ENCODE peak calls at places on chromosomes 11 and 22, in eight cellular contexts. T is heart right ventricle; F is spleen; Y is cardiac muscle cell; L is small intestine; O is fibroblast of lung; X is CD4-positive, CD25-positive, alpha-beta regulatory T cell; Q is A549. D is an unnamed sample.

GRCh38 chr11:94133752-94134151 is 5.1 kb downstream of the PANX1 start:
- DNase-seq in Q (no peak), L (no peak), Y (no peak), X (no peak), O (no peak), T (no peak), F (no peak), D (no peak)

GRCh38 chr22:40486962-40487602 is 116.7 kb downstream of the SGSM3 start:
- DNase-seq in Y (no peak), Q (no peak), T (no peak), L (no peak), F (no peak), O (no peak), X (no peak), D (no peak)

GRCh38 chr11:131253885-131254204 is 116.6 kb upstream of the NTM start:
- DNase-seq in F (no peak), Q (no peak), X (no peak), O (peak; percentile 27), T (no peak), L (no peak), Y (no peak), D (no peak)

GRCh38 chr11:106990322-106990721 is 28.0 kb downstream of the GUCY1A2 start:
- DNase-seq in F (peak; percentile 66), O (no peak), Y (no peak), L (no peak), X (no peak), Q (no peak), T (peak; percentile 45), D (no peak)

GRCh38 chr11:36253238-36253637 is 36.0 kb downstream of the COMMD9 start:
- DNase-seq in F (no peak), O (no peak), L (peak; percentile 1), X (no peak), Y (no peak), T (no peak), Q (no peak), D (no peak)

GRCh38 chr11:122375687-122376399 is 259.8 kb upstream of the BLID start:
- DNase-seq in F (no peak), Q (no peak), O (peak; percentile 74), T (no peak), L (no peak), X (no peak), Y (no peak), D (no peak)

GRCh38 chr11:129922674-129923073 is 27.3 kb upstream of the NFRKB start:
- DNase-seq in X (no peak), T (no peak), L (no peak), O (no peak), Y (no peak), Q (peak; percentile 6), F (no peak), D (no peak)

GRCh38 chr11:62664405-62665074 is 470 bp downstream of the C11orf98 start:
- DNase-seq in F (no peak), T (no peak), O (peak; percentile 67), L (peak; percentile 71), X (no peak), Q (no peak), Y (peak; percentile 75), D (peak; percentile 50)

GRCh38 chr22:44181912-44182590 is 1.3 kb downstream of the PARVG start:
- DNase-seq in X (no peak), L (no peak), F (peak; percentile 89), Q (no peak), Y (no peak), T (no peak), O (no peak), D (no peak)

GRCh38 chr22:17954200-17954859 is 70.0 kb downstream of the MICAL3 start:
- DNase-seq in Y (no peak), L (no peak), Q (no peak), T (no peak), F (no peak), X (no peak), O (no peak), D (peak; percentile 41)

GRCh38 chr11:67033661-67034166 is 10.8 kb downstream of the SYT12 start:
- DNase-seq in O (peak; percentile 99), X (no peak), L (no peak), Y (no peak), T (no peak), Q (no peak), F (no peak), D (no peak)

GRCh38 chr11:1198766-1199688 is 23.8 kb upstream of the MUC5B start:
- DNase-seq in L (no peak), O (no peak), T (no peak), F (peak; percentile 72), Q (no peak), X (no peak), Y (no peak), D (no peak)

GRCh38 chr11:69950120-69950519 is 128.0 kb upstream of the ANO1 start:
- DNase-seq in L (no peak), O (no peak), Q (peak; percentile 52), T (no peak), F (peak; percentile 24), Y (no peak), X (no peak), D (peak; percentile 50)

GRCh38 chr11:46285594-46286033 is 8.2 kb downstream of the CREB3L1 start:
- DNase-seq in X (no peak), Y (no peak), Q (no peak), O (no peak), F (no peak), T (peak; percentile 66), L (no peak), D (no peak)

GRCh38 chr11:3035333-3035732 is 21.9 kb downstream of the CARS1 start:
- DNase-seq in T (no peak), L (no peak), Y (no peak), F (no peak), Q (no peak), O (no peak), X (no peak), D (no peak)

GRCh38 chr11:33687733-33688479 is 12.7 kb downstream of the C11orf91 start:
- DNase-seq in T (no peak), O (peak; percentile 58), Y (peak; percentile 69), L (peak; percentile 57), X (no peak), Q (peak; percentile 70), F (no peak), D (peak; percentile 60)

GRCh38 chr11:68328374-68329091 is 16.1 kb downstream of the LRP5 start:
- DNase-seq in O (peak; percentile 49), T (peak; percentile 57), Q (no peak), X (no peak), L (peak; percentile 58), Y (no peak), F (no peak), D (peak; percentile 72)

GRCh38 chr11:14894657-14895598 is 2.9 kb upstream of the CYP2R1 start:
- DNase-seq in F (peak; percentile 71), X (no peak), O (no peak), Q (no peak), L (no peak), T (peak; percentile 27), Y (no peak), D (no peak)

GRCh38 chr11:133082851-133083488 is 449.3 kb downstream of the OPCML start:
- DNase-seq in Q (peak; percentile 11), L (peak; percentile 60), Y (peak; percentile 83), O (peak; percentile 45), X (peak; percentile 19), T (peak; percentile 75), F (peak; percentile 87), D (peak; percentile 43)

GRCh38 chr11:101915811-101916291 is 471 bp downstream of the ANGPTL5 start:
- DNase-seq in L (no peak), X (peak; percentile 4), Y (no peak), O (peak; percentile 38), Q (peak; percentile 22), T (no peak), F (no peak), D (no peak)

GRCh38 chr11:112770017-112770416 is 191.2 kb upstream of the NCAM1 start:
- DNase-seq in F (no peak), L (no peak), O (no peak), T (no peak), Y (no peak), X (no peak), Q (no peak), D (no peak)

GRCh38 chr22:41596776-41597634 is 7.4 kb upstream of the PMM1 start:
- DNase-seq in T (peak; percentile 64), Y (peak; percentile 81), F (peak; percentile 79), Q (peak; percentile 60), O (peak; percentile 37), L (peak; percentile 62), X (no peak), D (peak; percentile 57)
- H3K27ac ChIP-seq in T (no peak overlapping the region), Y (peak overlapping the region; percentile 84), F (no peak overlapping the region), Q (peak overlapping the region; percentile 58), O (peak overlapping the region; percentile 16), L (no peak overlapping the region), X (no peak overlapping the region), D (no peak overlapping the region)

GRCh38 chr22:46040471-46041465 is 63.8 kb upstream of the WNT7B start:
- DNase-seq in L (no peak), T (no peak), X (no peak), Q (no peak), O (no peak), Y (no peak), F (peak; percentile 75), D (no peak)
- H3K4me1 ChIP-seq in L (peaks cover 3% of the 10 kb centered on the region), T (peaks cover 45% of the 10 kb centered on the region), X (peaks cover 30% of the 10 kb centered on the region), Q (peaks cover 9% of the 10 kb centered on the region), O (peaks cover 25% of the 10 kb centered on the region), Y (no peaks in the 10 kb centered on the region), F (peaks cover 49% of the 10 kb centered on the region), D (peaks cover 12% of the 10 kb centered on the region)

DNA sequence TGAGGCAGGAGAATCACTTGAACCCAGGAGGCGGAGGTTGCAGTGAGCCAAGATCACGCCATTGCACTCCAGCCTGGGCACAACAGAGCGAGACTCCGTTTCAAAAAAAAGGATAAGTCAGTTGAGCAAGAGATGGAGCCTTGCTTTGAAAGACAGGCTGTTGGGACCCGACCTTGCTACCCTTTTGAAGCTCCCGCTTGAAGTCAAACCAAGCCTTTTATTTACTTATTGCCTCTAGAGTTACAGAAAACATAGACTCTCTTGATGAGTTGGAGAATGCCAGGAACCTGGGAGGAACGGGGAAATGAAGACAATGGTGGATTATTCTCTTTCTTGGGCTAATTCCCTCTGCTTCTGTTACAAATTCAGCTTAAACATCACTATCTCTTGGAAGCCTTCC is 4.9 kb downstream of the SYN3 start:
- DNase-seq in Q (no peak), O (no peak), X (no peak), T (no peak), F (no peak), L (no peak), Y (no peak), D (no peak)
- H3K4me3 ChIP-seq in Q (no peak overlapping the region), O (no peak overlapping the region), X (no peak overlapping the region), T (no peak overlapping the region), F (no peak overlapping the region), L (no peak overlapping the region), Y (no peak overlapping the region), D (no peak overlapping the region)

DNA sequence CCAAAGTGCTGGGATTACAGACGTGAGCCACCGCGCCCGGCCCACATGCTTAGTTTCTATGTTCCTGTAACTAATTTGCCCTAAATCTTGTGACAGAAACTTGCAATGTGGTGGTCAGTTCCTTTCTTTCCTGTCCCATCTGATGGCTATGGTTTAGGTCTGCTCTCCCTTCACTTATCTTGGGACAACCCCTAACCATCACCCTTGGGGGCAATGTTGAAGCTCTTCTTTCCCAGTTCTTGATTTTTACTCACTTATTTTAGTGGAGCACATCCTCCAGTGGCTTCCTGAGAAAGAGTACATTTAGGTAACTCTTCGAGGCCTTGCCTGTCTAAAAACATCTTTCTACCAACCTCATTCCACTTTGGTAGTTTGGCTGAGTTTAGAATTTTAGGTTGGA is 7.3 kb downstream of the SREBF2 start:
- DNase-seq in O (no peak), X (no peak), L (no peak), Y (no peak), F (no peak), T (no peak), Q (no peak), D (no peak)
- H3K27ac ChIP-seq in O (no peak overlapping the region), X (no peak overlapping the region), L (no peak overlapping the region), Y (peak overlapping the region; percentile 41), F (no peak overlapping the region), T (no peak overlapping the region), Q (peak overlapping the region; percentile 75), D (peak overlapping the region; percentile 83)